ENCODE peak calls at places on chromosomes 12 and 14, in ten cellular contexts. E is neural progenitor cell; H is NCI-H1105; Z is kidney tubule cell; P is WTC11; O is GM23248; T is stimulated activated CD8-positive, alpha-beta memory T cell treated with anti-CD3 and anti-CD28 coated beads, Interleukin-15, amount 100 ng/mL, for 24 hours; F is HFFc6; C is endothelial cell of umbilical vein; N is pons. K is an unnamed sample.

GRCh38 chr14:70714055-70714550 is 72.4 kb downstream of the TTC9 start:
- DNase-seq in Z (peak), T (no peak), C (peak), F (peak), N (peak), P (peak), E (peak), H (peak), O (peak), K (peak)

GRCh38 chr12:63294327-63294632 is 143.3 kb upstream of the AVPR1A start:
- DNase-seq in C (peak), E (no peak), N (no peak), F (peak), O (peak), P (no peak), Z (peak), T (no peak), H (no peak), K (no peak)

GRCh38 chr14:93683241-93683640 is 105.0 kb downstream of the PRIMA1 start:
- DNase-seq in F (no peak), C (no peak), H (no peak), T (no peak), O (peak), N (no peak), Z (no peak), P (peak), E (peak), K (peak)

GRCh38 chr12:91766454-91766853 is 379.2 kb downstream of the BTG1 start:
- DNase-seq in T (no peak), H (no peak), O (no peak), E (no peak), Z (no peak), P (no peak), C (no peak), F (no peak), N (no peak), K (no peak)

GRCh38 chr14:76489667-76490066 is 113.7 kb downstream of the ESRRB start:
- DNase-seq in E (no peak), F (no peak), O (no peak), P (no peak), T (no peak), N (no peak), H (no peak), C (no peak), Z (no peak), K (no peak)

GRCh38 chr12:22256076-22256475 is 78.4 kb downstream of the ST8SIA1 start:
- DNase-seq in E (no peak), H (no peak), P (no peak), N (no peak), T (no peak), O (no peak), C (no peak), F (no peak), Z (no peak), K (peak)

GRCh38 chr12:77220586-77220985 is 155.2 kb upstream of the E2F7 start:
- DNase-seq in N (no peak), F (no peak), O (no peak), C (no peak), P (no peak), H (no peak), T (no peak), E (no peak), Z (no peak), K (no peak)

GRCh38 chr14:88168498-88169165 is 154.4 kb downstream of the KCNK10 start:
- DNase-seq in H (no peak), C (peak), Z (peak), P (peak), O (peak), F (peak), T (peak), N (no peak), E (peak), K (no peak)

GRCh38 chr12:80442426-80443222 is 1.4 kb upstream of the PTPRQ start:
- DNase-seq in C (peak), H (no peak), T (no peak), E (no peak), O (no peak), P (no peak), N (no peak), Z (no peak), F (no peak), K (no peak)

GRCh38 chr12:122227341-122227740 is 1.5 kb upstream of the DIABLO start:
- DNase-seq in H (peak), T (no peak), Z (no peak), C (no peak), E (no peak), O (no peak), N (no peak), P (no peak), F (no peak), K (no peak)

GRCh38 chr12:79023784-79024183 is 159.2 kb downstream of the SYT1 start:
- DNase-seq in Z (no peak), H (no peak), N (no peak), E (no peak), F (no peak), O (no peak), T (no peak), P (no peak), C (no peak), K (no peak)

GRCh38 chr12:26340649-26341048 is 145.3 kb downstream of the SSPN start:
- DNase-seq in O (no peak), C (no peak), H (no peak), T (no peak), Z (peak), N (peak), P (no peak), E (no peak), F (no peak), K (no peak)

GRCh38 chr12:123960856-123961255 is 11.8 kb downstream of the CCDC92 start:
- DNase-seq in F (no peak), E (no peak), Z (no peak), C (no peak), P (no peak), T (no peak), O (no peak), N (no peak), H (no peak), K (no peak)

GRCh38 chr12:29073631-29074239 is 75.3 kb upstream of the FAR2 start:
- DNase-seq in F (peak), E (peak), P (no peak), C (peak), T (no peak), O (peak), N (peak), Z (peak), H (peak), K (peak)

GRCh38 chr12:123997908-123998307 is 24.9 kb downstream of the ZNF664 start:
- DNase-seq in Z (no peak), P (no peak), N (no peak), E (no peak), F (no peak), C (no peak), H (no peak), O (no peak), T (no peak), K (no peak)